ENCODE peak calls at places on chromosomes 3 and 15, in six cellular contexts. H is endothelial cell of umbilical vein, P is stomach, C is breast epithelium, J is sigmoid colon, N is HepG2. K is an unnamed sample.

GRCh38 chr15:68372291-68372811 is 59.6 kb downstream of the ITGA11 start:
- DNase-seq in H (peak), J (peak), P (no peak), C (no peak), N (peak), K (no peak)

GRCh38 chr3:123586131-123586530 is 1.3 kb upstream of the HACD2 start:
- DNase-seq in J (no peak), H (peak), C (no peak), N (peak), P (peak), K (no peak)

GRCh38 chr3:8843347-8843746 is 73.9 kb upstream of the OXTR start:
- DNase-seq in H (no peak), P (no peak), N (no peak), J (no peak), C (no peak), K (no peak)

GRCh38 chr3:59482684-59483083 is 432.9 kb upstream of the CFAP20DC start:
- DNase-seq in C (no peak), H (no peak), J (no peak), N (no peak), P (no peak), K (no peak)

GRCh38 chr3:177599331-177599730 is 402.0 kb upstream of the TBL1XR1 start:
- DNase-seq in N (no peak), J (no peak), C (no peak), H (no peak), P (no peak), K (no peak)

GRCh38 chr15:33910741-33911140 is 57.6 kb upstream of the CHRM5 start:
- DNase-seq in N (no peak), C (no peak), J (no peak), P (no peak), H (peak), K (no peak)

GRCh38 chr15:79089890-79090486 is 592 bp downstream of the RASGRF1 start:
- DNase-seq in H (no peak), P (no peak), J (no peak), N (no peak), C (no peak), K (peak)

GRCh38 chr3:126896067-126896441 is 86.9 kb upstream of the PLXNA1 start:
- DNase-seq in P (no peak), J (no peak), C (no peak), H (no peak), N (no peak), K (no peak)

GRCh38 chr3:23576379-23576959 is 229.3 kb upstream of the UBE2E1 start:
- DNase-seq in H (no peak), N (no peak), J (no peak), C (no peak), P (no peak), K (no peak)

GRCh38 chr3:98978068-98978811 is 76.7 kb upstream of the DCBLD2 start:
- DNase-seq in H (peak), P (no peak), N (no peak), C (no peak), J (no peak), K (no peak)

GRCh38 chr15:66573719-66574641 is 8.2 kb upstream of the LCTL start:
- DNase-seq in H (no peak), J (peak), P (no peak), N (no peak), C (no peak), K (no peak)

GRCh38 chr3:146130881-146131371 is 30.1 kb downstream of the PLOD2 start:
- DNase-seq in P (no peak), H (no peak), N (no peak), C (no peak), J (no peak), K (no peak)

GRCh38 chr3:43418601-43419272 is 132.4 kb downstream of the SNRK start:
- DNase-seq in J (no peak), H (peak), C (no peak), P (no peak), N (peak), K (no peak)

GRCh38 chr15:94243418-94243817 is 12.1 kb downstream of the MCTP2 start:
- DNase-seq in N (no peak), P (no peak), J (no peak), H (no peak), C (no peak), K (no peak)

GRCh38 chr3:157844770-157845522 is 261.3 kb downstream of the SHOX2 start:
- DNase-seq in H (no peak), N (no peak), C (no peak), J (no peak), P (no peak), K (no peak)

GRCh38 chr3:42511196-42511595 is 8.8 kb downstream of the VIPR1 start:
- DNase-seq in H (no peak), J (no peak), N (no peak), C (no peak), P (no peak), K (no peak)

GRCh38 chr3:28118087-28118486 is 123.3 kb upstream of the CMC1 start:
- DNase-seq in C (no peak), H (no peak), P (no peak), J (no peak), N (no peak), K (no peak)

GRCh38 chr3:127002195-127003174 is 19.6 kb downstream of the PLXNA1 start:
- DNase-seq in J (peak), H (peak), C (peak), P (peak), N (no peak), K (no peak)

GRCh38 chr3:100969557-100969916 is 23.7 kb downstream of the ABI3BP start:
- DNase-seq in N (no peak), J (no peak), H (no peak), P (no peak), C (no peak), K (no peak)

GRCh38 chr3:100970537-100970936 is 22.7 kb downstream of the ABI3BP start:
- DNase-seq in J (no peak), C (no peak), P (no peak), H (no peak), N (no peak), K (no peak)

GRCh38 chr3:100966807-100967206 is 26.4 kb downstream of the ABI3BP start:
- DNase-seq in H (no peak), J (no peak), N (no peak), C (no peak), P (no peak), K (no peak)

GRCh38 chr3:100971776-100972175 is 21.4 kb downstream of the ABI3BP start:
- DNase-seq in P (no peak), H (no peak), C (no peak), J (no peak), N (no peak), K (no peak)

GRCh38 chr3:100968908-100969556 is 24.2 kb downstream of the ABI3BP start:
- DNase-seq in J (peak), C (no peak), P (no peak), N (no peak), H (no peak), K (no peak)
- TF ChIP-seq POLR2AphosphoS5 in J (peak), C (no peak), P (no peak), N (no peak), H (no peak), K (no peak)

GRCh38 chr3:160440687-160441086 is 8.9 kb downstream of the TRIM59 start:
- DNase-seq in P (no peak), H (no peak), N (no peak), C (no peak), J (no peak), K (no peak)

GRCh38 chr3:160435095-160435494 is 14.5 kb downstream of the TRIM59 start:
- DNase-seq in J (no peak), C (no peak), P (no peak), H (no peak), N (no peak), K (no peak)

GRCh38 chr3:160435747-160436146 is 13.8 kb downstream of the TRIM59 start:
- DNase-seq in J (no peak), H (no peak), C (no peak), N (no peak), P (no peak), K (no peak)

GRCh38 chr3:160434071-160434470 is 15.5 kb downstream of the TRIM59 start:
- DNase-seq in C (no peak), P (no peak), H (no peak), N (no peak), J (no peak), K (no peak)

GRCh38 chr3:160437083-160437455 is 12.5 kb downstream of the TRIM59 start:
- DNase-seq in C (no peak), N (no peak), P (no peak), J (no peak), H (no peak), K (no peak)
- TF ChIP-seq POLR2AphosphoS5 in C (no peak), N (no peak), P (no peak), J (no peak), H (no peak), K (no peak)

GRCh38 chr15:90003736-90004135 is 2.6 kb downstream of the ZNF710 start:
- DNase-seq in H (no peak), N (no peak), C (no peak), J (peak), P (no peak), K (no peak)

GRCh38 chr15:90006217-90007088 is 5.3 kb downstream of the ZNF710 start:
- DNase-seq in P (peak), H (no peak), N (no peak), J (no peak), C (no peak), K (no peak)

GRCh38 chr15:90002428-90002844 is 1.3 kb downstream of the ZNF710 start:
- DNase-seq in N (no peak), H (peak), P (no peak), J (peak), C (no peak), K (no peak)

GRCh38 chr15:90004252-90004651 is 3.1 kb downstream of the ZNF710 start:
- DNase-seq in C (no peak), P (no peak), J (no peak), N (no peak), H (no peak), K (no peak)

DNA sequence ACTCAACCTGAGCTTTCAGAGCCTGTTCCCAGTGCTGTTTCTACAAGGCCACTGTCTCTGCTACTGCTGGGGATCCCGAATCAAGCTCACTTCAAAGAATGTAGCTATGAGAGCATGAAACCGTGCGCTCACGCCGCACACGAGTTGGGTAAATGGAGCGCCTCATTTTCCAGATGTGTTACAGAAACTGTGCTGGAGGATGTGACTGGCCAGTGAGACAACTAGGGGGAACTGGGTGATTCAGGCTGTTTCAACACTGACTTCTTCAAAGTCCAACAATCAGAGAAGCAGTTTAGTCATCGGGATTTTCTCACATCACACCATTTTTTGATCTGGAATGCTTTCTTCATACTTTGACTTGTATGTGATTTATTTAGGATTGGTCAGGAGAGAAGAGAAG is 3.5 kb downstream of the ZNF710 start:
- DNase-seq in H (peak), J (peak), C (no peak), N (peak), P (no peak), K (no peak)
- TF ChIP-seq POLR2AphosphoS5 in H (peak), J (peak), C (peak), N (peak), P (no peak), K (no peak)

GRCh38 chr3:29949131-29949530 is 657.3 kb upstream of the TGFBR2 start:
- DNase-seq in H (no peak), C (no peak), J (no peak), N (no peak), P (no peak), K (no peak)
- TF ChIP-seq POLR2AphosphoS5 in H (no peak), C (no peak), J (no peak), N (no peak), P (no peak), K (no peak)

GRCh38 chr15:58046467-58046866 is 19.0 kb downstream of the ALDH1A2 start:
- DNase-seq in P (no peak), N (no peak), C (no peak), H (no peak), J (no peak), K (no peak)
- TF ChIP-seq POLR2AphosphoS5 in P (no peak), N (no peak), C (no peak), H (no peak), J (no peak), K (no peak)

DNA sequence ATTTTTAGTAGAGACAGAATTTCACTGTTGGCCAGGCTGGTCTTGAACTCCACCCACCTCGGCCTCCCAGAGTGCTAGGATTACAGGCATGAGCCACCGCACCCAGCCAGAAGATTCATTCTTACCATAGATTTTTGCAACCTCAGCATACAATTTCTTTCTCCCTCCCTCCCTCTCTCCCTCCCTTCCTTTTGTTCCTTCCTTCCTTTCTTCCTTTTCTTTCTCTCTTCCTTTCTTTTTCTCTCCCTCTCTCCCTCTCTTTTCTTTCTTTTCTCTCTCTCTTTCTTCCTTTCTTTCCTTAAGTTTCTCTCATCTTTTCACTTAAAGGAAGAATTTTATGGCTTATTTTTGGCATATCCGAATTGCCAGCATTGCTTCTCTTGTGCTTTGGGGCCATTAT is 58.0 kb downstream of the PRKAR2A start:
- DNase-seq in N (no peak), C (no peak), J (no peak), H (no peak), P (no peak), K (no peak)
- TF ChIP-seq POLR2AphosphoS5 in N (no peak), C (no peak), J (no peak), H (no peak), P (no peak), K (no peak)

GRCh38 chr3:30685267-30685667 is 78.9 kb downstream of the TGFBR2 start:
- DNase-seq in N (no peak), C (no peak), J (no peak), P (no peak), H (no peak), K (no peak)

GRCh38 chr3:30683769-30684168 is 77.4 kb downstream of the TGFBR2 start:
- DNase-seq in J (no peak), C (no peak), N (no peak), P (no peak), H (no peak), K (no peak)

GRCh38 chr3:30686176-30686575 is 79.8 kb downstream of the TGFBR2 start:
- DNase-seq in C (no peak), H (no peak), N (no peak), P (no peak), J (no peak), K (no peak)

GRCh38 chr3:30682434-30683155 is 76.2 kb downstream of the TGFBR2 start:
- DNase-seq in H (no peak), P (no peak), J (no peak), C (no peak), N (no peak), K (no peak)

GRCh38 chr3:30684361-30684760 is 78.0 kb downstream of the TGFBR2 start:
- DNase-seq in P (no peak), C (no peak), J (no peak), N (no peak), H (no peak), K (no peak)
- TF ChIP-seq POLR2AphosphoS5 in P (no peak), C (no peak), J (peak), N (no peak), H (no peak), K (no peak)

DNA sequence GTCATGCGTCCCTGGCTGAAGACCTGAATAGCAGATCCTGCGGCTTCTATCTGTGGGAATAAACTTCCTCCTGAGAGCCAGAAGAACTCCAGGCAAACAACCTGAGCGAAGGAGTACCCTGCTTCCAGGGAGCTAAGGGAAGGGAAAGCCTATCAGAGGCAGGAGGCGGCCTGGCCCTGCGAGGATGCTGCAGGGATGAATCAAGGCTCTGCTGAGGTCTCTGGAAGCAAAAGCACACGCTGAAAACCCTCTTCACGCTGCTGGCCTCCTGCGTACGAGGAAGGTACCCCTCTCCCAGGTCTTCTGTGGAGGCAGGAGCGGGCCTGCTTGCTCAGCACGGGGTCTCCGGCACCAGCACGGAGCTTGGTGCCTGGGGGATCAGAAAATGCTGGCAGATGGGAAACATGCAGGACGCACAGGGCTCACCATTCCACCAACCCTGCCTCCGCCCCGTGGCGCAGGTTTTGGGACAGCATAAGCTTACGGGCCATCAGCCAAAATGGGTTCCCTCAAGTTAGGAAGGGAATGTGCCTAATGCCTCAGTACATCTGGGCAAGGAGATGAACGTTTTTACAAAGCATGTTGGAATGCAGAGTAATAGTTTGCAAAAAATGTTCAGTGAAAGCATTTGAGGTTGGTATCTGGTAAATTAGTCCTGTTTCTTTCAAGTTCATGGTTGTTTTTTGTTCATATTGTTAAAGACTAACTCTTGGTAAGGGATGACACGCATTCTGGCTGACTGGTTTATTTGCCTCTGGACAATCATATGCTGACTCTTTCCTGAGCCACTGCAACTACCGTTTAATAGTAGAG is 72.3 kb downstream of the CHSY1 start:
- DNase-seq in J (no peak), N (no peak), C (no peak), H (no peak), P (no peak), K (no peak)
- TF ChIP-seq POLR2AphosphoS5 in J (no peak), N (no peak), C (no peak), H (no peak), P (no peak), K (no peak)

GRCh38 chr15:75697523-75698398 is 14.9 kb downstream of the CSPG4 start:
- DNase-seq in C (no peak), N (no peak), H (no peak), P (no peak), J (peak), K (no peak)
- TF ChIP-seq POLR2AphosphoS5 in C (no peak), N (no peak), H (no peak), P (peak), J (peak), K (no peak)